ENCODE peak calls at places on chromosomes 6 and 20, in four cellular contexts. D, B, I and Z are unnamed samples. For H3K36me3, the result is how much of the 10 kb centered on the place peaks cover.

GRCh38 chr6:109671721-109672120 is 19.3 kb downstream of the AK9 start:
- DNase-seq in I (no peak), D (no peak), B (peak), Z (no peak)

GRCh38 chr6:149852180-149852579 is 12.0 kb downstream of the LRP11 start:
- DNase-seq in B (peak), I (no peak), D (no peak), Z (peak)

GRCh38 chr6:53263915-53264314 is 84.8 kb downstream of the ELOVL5 start:
- DNase-seq in B (peak), I (no peak), D (peak), Z (no peak)

GRCh38 chr20:62979876-62980373 is 26.8 kb downstream of the BHLHE23 start:
- DNase-seq in I (no peak), B (no peak), D (no peak), Z (no peak)

GRCh38 chr6:40555092-40555491 is 32.1 kb downstream of the LRFN2 start:
- DNase-seq in D (no peak), B (no peak), I (no peak), Z (no peak)

GRCh38 chr20:48015136-48015925 is 230.1 kb upstream of the SULF2 start:
- DNase-seq in B (peak), I (no peak), D (no peak), Z (no peak)

GRCh38 chr6:108897371-108897770 is 49.1 kb downstream of the ARMC2 start:
- DNase-seq in D (no peak), I (no peak), B (peak), Z (no peak)

GRCh38 chr20:44959082-44959895 is 908 bp downstream of the TOMM34 start:
- DNase-seq in B (peak), I (no peak), D (peak), Z (no peak)

GRCh38 chr20:2759143-2759542 is 41.3 kb downstream of the CPXM1 start:
- DNase-seq in I (no peak), D (no peak), B (no peak), Z (no peak)

GRCh38 chr6:36912583-36912982 is 26.8 kb downstream of the C6orf89 start:
- DNase-seq in B (peak), D (no peak), I (no peak), Z (no peak)

GRCh38 chr6:104682722-104683643 is 176.7 kb downstream of the HACE1 start:
- DNase-seq in I (no peak), D (peak), B (peak), Z (peak)

GRCh38 chr6:113842165-113842564 is 15.0 kb upstream of the MARCKS start:
- DNase-seq in B (peak), I (no peak), D (no peak), Z (no peak)

GRCh38 chr6:102355578-102355977 is 962.1 kb downstream of the GRIK2 start:
- DNase-seq in I (no peak), D (no peak), B (no peak), Z (no peak)

GRCh38 chr6:131122007-131122406 is 13.3 kb upstream of the AKAP7 start:
- DNase-seq in I (no peak), D (no peak), B (peak), Z (no peak)

GRCh38 chr20:63190828-63191227 is 25.1 kb downstream of the YTHDF1 start:
- DNase-seq in I (no peak), B (no peak), D (no peak), Z (no peak)

GRCh38 chr6:163860194-163861081 is 445.9 kb downstream of the QKI start:
- DNase-seq in B (peak), I (no peak), D (peak), Z (no peak)

GRCh38 chr6:138545621-138545980 is 46.3 kb upstream of the NHSL1 start:
- DNase-seq in I (peak), D (peak), B (peak), Z (peak)

GRCh38 chr20:33719989-33720709 is at the start of gene PXMP4:
- DNase-seq in D (peak), I (peak), B (peak), Z (peak)
- H3K4me3 ChIP-seq in D (peak), I (peak), B (peak), Z (peak)

DNA sequence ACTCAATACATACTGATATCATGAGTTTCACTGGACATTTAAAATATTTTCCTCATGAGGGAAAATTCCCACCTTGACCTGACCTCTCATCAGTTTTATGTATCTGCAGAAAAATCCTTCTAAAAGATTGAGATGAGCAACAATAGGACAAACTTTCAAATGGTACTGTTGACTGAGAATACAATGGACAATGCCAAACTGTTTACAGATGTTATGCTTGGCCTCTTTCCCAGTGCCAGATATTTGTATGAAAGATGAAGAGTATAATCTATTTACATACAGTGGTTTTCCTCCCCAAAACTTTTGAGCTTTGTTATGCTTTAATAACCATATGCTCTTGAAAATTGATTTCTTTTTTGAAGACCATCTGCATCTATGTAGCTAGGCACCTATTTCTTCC is 245.1 kb upstream of the RSPO3 start:
- DNase-seq in B (no peak), I (no peak), D (no peak), Z (no peak)
- H3K36me3 ChIP-seq in B (under half), I (under half), D (under half), Z (under half)

GRCh38 chr6:27809939-27810767 is 102.0 kb downstream of the OR2B2 start:
- DNase-seq in B (peak), I (peak), D (peak), Z (peak)

GRCh38 chr6:27812805-27813626 is 99.2 kb downstream of the OR2B2 start:
- DNase-seq in D (no peak), I (no peak), B (no peak), Z (no peak)

GRCh38 chr6:27810768-27811298 is 101.4 kb downstream of the OR2B2 start:
- DNase-seq in I (no peak), D (no peak), B (no peak), Z (no peak)

GRCh38 chr6:27812078-27812804 is 100.0 kb downstream of the OR2B2 start:
- DNase-seq in D (no peak), I (no peak), B (no peak), Z (no peak)

GRCh38 chr6:27811383-27811782 is 100.8 kb downstream of the OR2B2 start:
- DNase-seq in D (no peak), B (no peak), I (no peak), Z (no peak)
- H3K4me3 ChIP-seq in D (peak), B (no peak), I (no peak), Z (no peak)

GRCh38 chr6:31640612-31641011 is 11.8 kb downstream of the BAG6 start:
- DNase-seq in D (no peak), B (no peak), I (no peak), Z (no peak)
- H3K36me3 ChIP-seq in D (half or more), B (half or more), I (under half), Z (half or more)

GRCh38 chr6:111832833-111833418 is 40.3 kb downstream of the FYN start:
- DNase-seq in B (no peak), D (no peak), I (no peak), Z (no peak)
- H3K4me3 ChIP-seq in B (no peak), D (no peak), I (no peak), Z (no peak)

DNA sequence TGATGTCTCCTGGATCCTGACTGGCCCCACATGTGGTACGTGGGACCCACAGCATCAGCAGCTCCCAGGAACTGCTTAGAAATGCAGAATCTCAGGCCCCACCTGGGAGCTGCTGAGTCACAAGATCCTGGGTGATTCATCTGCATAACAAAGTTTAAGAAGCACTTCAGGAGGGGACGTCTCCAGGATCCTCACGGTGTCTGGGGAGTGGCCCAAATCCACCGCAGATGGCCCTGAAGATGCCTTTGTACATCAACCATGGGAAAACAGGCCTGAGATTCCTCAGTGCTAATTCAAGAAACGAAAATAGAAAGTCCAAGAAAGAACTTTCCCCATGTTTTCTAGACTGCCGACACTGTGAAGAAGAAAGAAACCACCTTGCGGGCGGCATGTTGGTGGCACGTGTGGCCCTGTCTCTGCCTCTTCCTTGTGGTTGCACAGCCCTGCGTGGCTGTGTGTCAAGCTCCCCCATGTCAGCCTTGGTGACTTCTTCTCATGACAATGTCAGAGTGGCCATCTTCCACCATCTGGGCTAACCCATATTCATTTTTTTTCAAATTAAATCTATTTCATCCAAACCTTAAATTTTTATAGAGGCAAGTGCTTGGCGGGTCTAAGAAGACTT is 26.1 kb downstream of the RRBP1 start:
- DNase-seq in I (no peak), D (no peak), B (peak), Z (no peak)
- H3K36me3 ChIP-seq in I (under half), D (under half), B (half or more), Z (under half)

DNA sequence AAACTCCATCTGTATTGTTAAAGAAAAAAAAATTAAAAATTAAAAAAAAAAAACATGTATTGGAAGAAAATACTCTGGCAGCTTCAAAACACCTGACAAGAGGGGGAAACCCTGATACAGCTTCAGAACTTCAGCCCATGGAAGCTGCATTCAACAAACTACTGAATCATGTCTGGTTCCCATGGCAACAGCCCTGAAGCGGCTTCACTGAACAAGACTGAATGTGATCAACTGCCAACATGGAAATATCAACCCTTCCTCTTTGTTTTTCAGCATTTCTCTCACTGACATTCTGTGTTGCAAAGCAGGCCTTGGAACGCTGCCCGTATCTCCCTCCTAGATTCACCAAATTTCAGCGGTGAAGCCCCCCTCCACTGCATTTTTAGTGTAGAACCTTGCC is 91.3 kb upstream of the SHLD1 start:
- DNase-seq in B (peak), D (peak), I (peak), Z (peak)
- H3K4me3 ChIP-seq in B (no peak), D (no peak), I (no peak), Z (peak)

GRCh38 chr20:25288291-25289181 is 40.7 kb downstream of the PYGB start:
- DNase-seq in I (peak), D (no peak), B (no peak), Z (peak)
- H3K36me3 ChIP-seq in I (under half), D (half or more), B (half or more), Z (half or more)

GRCh38 chr6:15425947-15426346 is 180.1 kb downstream of the JARID2 start:
- DNase-seq in B (no peak), D (no peak), I (no peak), Z (peak)
- H3K4me3 ChIP-seq in B (no peak), D (no peak), I (no peak), Z (no peak)

DNA sequence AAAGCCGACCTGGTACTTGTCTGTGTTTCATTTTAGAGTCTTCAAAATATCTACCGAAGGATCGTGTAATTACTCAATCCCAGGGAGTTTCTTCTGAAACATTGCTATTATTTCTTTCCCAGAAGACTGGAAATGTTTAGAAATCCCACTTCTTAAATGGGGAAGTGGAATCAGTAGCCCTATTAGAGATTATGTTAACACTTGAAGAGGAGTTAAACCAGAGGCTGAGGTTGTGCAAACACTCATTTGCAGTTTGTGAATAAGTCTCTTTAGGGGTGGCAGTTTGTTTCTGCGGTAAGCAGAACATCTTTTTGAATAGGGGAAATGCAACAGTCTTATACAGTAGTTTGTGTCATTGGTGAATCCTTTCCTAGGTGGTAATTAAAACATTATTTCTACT is 21.3 kb downstream of the DSP start:
- DNase-seq in I (no peak), D (no peak), B (no peak), Z (no peak)
- H3K36me3 ChIP-seq in I (under half), D (half or more), B (under half), Z (under half)